ENCODE peak calls at places on chromosomes 7 and 10, in six cellular contexts. One of them, this sample, is unnamed.
A peak's percentile ranks its signal among the peaks of the same experiment; 100 is the strongest.

GRCh38 chr10:63901916-63902315 is 380.7 kb downstream of the REEP3 start:
- DNase-seq in HCT116: no peak
- DNase-seq in neural crest cell: no peak
- DNase-seq in left ventricle myocardium inferior: no peak
- DNase-seq in nephron progenitor cell: no peak
- DNase-seq in mucosa of descending colon: no peak
- DNase-seq in this sample: no peak

GRCh38 chr10:100970914-100971811 is 1.9 kb downstream of the SEMA4G start:
- DNase-seq in HCT116: no peak
- DNase-seq in neural crest cell: no peak
- DNase-seq in left ventricle myocardium inferior: no peak
- DNase-seq in nephron progenitor cell: no peak
- DNase-seq in mucosa of descending colon: peak; percentile 80
- DNase-seq in this sample: peak; percentile 10

GRCh38 chr7:90459888-90460287 is 9.6 kb upstream of the PTTG1IP2 start:
- DNase-seq in HCT116: no peak
- DNase-seq in neural crest cell: no peak
- DNase-seq in left ventricle myocardium inferior: no peak
- DNase-seq in nephron progenitor cell: no peak
- DNase-seq in mucosa of descending colon: no peak
- DNase-seq in this sample: no peak

GRCh38 chr7:139523988-139524815 is 717 bp downstream of the CLEC2L start:
- DNase-seq in HCT116: no peak
- DNase-seq in neural crest cell: no peak
- DNase-seq in left ventricle myocardium inferior: no peak
- DNase-seq in nephron progenitor cell: peak; percentile 46
- DNase-seq in mucosa of descending colon: no peak
- DNase-seq in this sample: no peak

GRCh38 chr10:43816351-43817321 is 168.0 kb upstream of the ZNF32 start:
- DNase-seq in HCT116: no peak
- DNase-seq in neural crest cell: no peak
- DNase-seq in left ventricle myocardium inferior: no peak
- DNase-seq in nephron progenitor cell: no peak
- DNase-seq in mucosa of descending colon: peak; percentile 71
- DNase-seq in this sample: no peak

GRCh38 chr10:78053201-78053868 is 19.7 kb downstream of the RPS24 start:
- DNase-seq in HCT116: no peak
- DNase-seq in neural crest cell: no peak
- DNase-seq in left ventricle myocardium inferior: no peak
- DNase-seq in nephron progenitor cell: no peak
- DNase-seq in mucosa of descending colon: no peak
- DNase-seq in this sample: no peak

GRCh38 chr10:58608356-58608755 is 95.7 kb downstream of the BICC1 start:
- DNase-seq in HCT116: no peak
- DNase-seq in neural crest cell: no peak
- DNase-seq in left ventricle myocardium inferior: no peak
- DNase-seq in nephron progenitor cell: no peak
- DNase-seq in mucosa of descending colon: no peak
- DNase-seq in this sample: no peak

GRCh38 chr10:624605-625334 is 64.7 kb downstream of the DIP2C start:
- DNase-seq in HCT116: no peak
- DNase-seq in neural crest cell: peak; percentile 45
- DNase-seq in left ventricle myocardium inferior: peak; percentile 78
- DNase-seq in nephron progenitor cell: peak; percentile 45
- DNase-seq in mucosa of descending colon: peak; percentile 47
- DNase-seq in this sample: peak; percentile 79

GRCh38 chr7:121204537-121204936 is 124.3 kb upstream of the WNT16 start:
- DNase-seq in HCT116: no peak
- DNase-seq in neural crest cell: no peak
- DNase-seq in left ventricle myocardium inferior: peak; percentile 14
- DNase-seq in nephron progenitor cell: no peak
- DNase-seq in mucosa of descending colon: no peak
- DNase-seq in this sample: no peak

GRCh38 chr7:82348251-82348650 is 95.3 kb downstream of the CACNA2D1 start:
- DNase-seq in HCT116: no peak
- DNase-seq in neural crest cell: no peak
- DNase-seq in left ventricle myocardium inferior: no peak
- DNase-seq in nephron progenitor cell: no peak
- DNase-seq in mucosa of descending colon: no peak
- DNase-seq in this sample: no peak

GRCh38 chr7:9891056-9891455 is 1082.6 kb upstream of the PHF14 start:
- DNase-seq in HCT116: no peak
- DNase-seq in neural crest cell: no peak
- DNase-seq in left ventricle myocardium inferior: no peak
- DNase-seq in nephron progenitor cell: no peak
- DNase-seq in mucosa of descending colon: no peak
- DNase-seq in this sample: no peak

GRCh38 chr7:27167170-27167505 is 1.8 kb upstream of the HOXA9 start:
- DNase-seq in HCT116: no peak
- DNase-seq in neural crest cell: no peak
- DNase-seq in left ventricle myocardium inferior: peak; percentile 1
- DNase-seq in nephron progenitor cell: peak; percentile 41
- DNase-seq in mucosa of descending colon: no peak
- DNase-seq in this sample: peak; percentile 77

GRCh38 chr7:5525271-5526189 is 101.9 kb upstream of the TNRC18 start:
- DNase-seq in HCT116: peak; percentile 40
- DNase-seq in neural crest cell: no peak
- DNase-seq in left ventricle myocardium inferior: no peak
- DNase-seq in nephron progenitor cell: no peak
- DNase-seq in mucosa of descending colon: no peak
- DNase-seq in this sample: no peak

GRCh38 chr7:70660154-70660818 is 471.7 kb upstream of the GALNT17 start:
- DNase-seq in HCT116: no peak
- DNase-seq in neural crest cell: no peak
- DNase-seq in left ventricle myocardium inferior: no peak
- DNase-seq in nephron progenitor cell: no peak
- DNase-seq in mucosa of descending colon: peak; percentile 48
- DNase-seq in this sample: no peak

GRCh38 chr10:6151087-6151977 is 51.4 kb upstream of the PFKFB3 start:
- DNase-seq in HCT116: no peak
- DNase-seq in neural crest cell: peak; percentile 39
- DNase-seq in left ventricle myocardium inferior: peak; percentile 60
- DNase-seq in nephron progenitor cell: peak; percentile 56
- DNase-seq in mucosa of descending colon: peak; percentile 76
- DNase-seq in this sample: peak; percentile 76

GRCh38 chr10:79260803-79261740 is 86.2 kb upstream of the PPIF start:
- DNase-seq in HCT116: no peak
- DNase-seq in neural crest cell: no peak
- DNase-seq in left ventricle myocardium inferior: no peak
- DNase-seq in nephron progenitor cell: peak; percentile 47
- DNase-seq in mucosa of descending colon: no peak
- DNase-seq in this sample: no peak

GRCh38 chr10:48551796-48552591 is 52.9 kb downstream of the ARHGAP22 start:
- DNase-seq in HCT116: peak; percentile 15
- DNase-seq in neural crest cell: peak; percentile 35
- DNase-seq in left ventricle myocardium inferior: peak; percentile 38
- DNase-seq in nephron progenitor cell: peak; percentile 40
- DNase-seq in mucosa of descending colon: peak; percentile 44
- DNase-seq in this sample: peak; percentile 69

GRCh38 chr7:73519867-73520672 is 2.0 kb downstream of the BAZ1B start:
- DNase-seq in HCT116: no peak
- DNase-seq in neural crest cell: no peak
- DNase-seq in left ventricle myocardium inferior: no peak
- DNase-seq in nephron progenitor cell: no peak
- DNase-seq in mucosa of descending colon: peak; percentile 28
- DNase-seq in this sample: no peak

GRCh38 chr10:77163670-77164348 is 473.8 kb downstream of the KCNMA1 start:
- DNase-seq in HCT116: peak; percentile 43
- DNase-seq in neural crest cell: no peak
- DNase-seq in left ventricle myocardium inferior: no peak
- DNase-seq in nephron progenitor cell: peak; percentile 28
- DNase-seq in mucosa of descending colon: peak; percentile 52
- DNase-seq in this sample: peak; percentile 57

GRCh38 chr10:11011966-11012365 is 5.7 kb upstream of the CELF2 start:
- DNase-seq in HCT116: no peak
- DNase-seq in neural crest cell: no peak
- DNase-seq in left ventricle myocardium inferior: no peak
- DNase-seq in nephron progenitor cell: no peak
- DNase-seq in mucosa of descending colon: no peak
- DNase-seq in this sample: no peak

GRCh38 chr10:14476641-14477407 is 146.1 kb upstream of the FRMD4A start:
- DNase-seq in HCT116: no peak
- DNase-seq in neural crest cell: no peak
- DNase-seq in left ventricle myocardium inferior: no peak
- DNase-seq in nephron progenitor cell: no peak
- DNase-seq in mucosa of descending colon: no peak
- DNase-seq in this sample: no peak

GRCh38 chr10:77125231-77125630 is 512.4 kb downstream of the KCNMA1 start:
- DNase-seq in HCT116: no peak
- DNase-seq in neural crest cell: no peak
- DNase-seq in left ventricle myocardium inferior: no peak
- DNase-seq in nephron progenitor cell: no peak
- DNase-seq in mucosa of descending colon: no peak
- DNase-seq in this sample: no peak

GRCh38 chr7:106731207-106731606 is 70.2 kb upstream of the CCDC71L start:
- DNase-seq in HCT116: no peak
- DNase-seq in neural crest cell: no peak
- DNase-seq in left ventricle myocardium inferior: no peak
- DNase-seq in nephron progenitor cell: no peak
- DNase-seq in mucosa of descending colon: no peak
- DNase-seq in this sample: no peak

GRCh38 chr10:83983578-83984255 is 155.6 kb upstream of the GHITM start:
- DNase-seq in HCT116: peak; percentile 23
- DNase-seq in neural crest cell: no peak
- DNase-seq in left ventricle myocardium inferior: no peak
- DNase-seq in nephron progenitor cell: peak; percentile 35
- DNase-seq in mucosa of descending colon: no peak
- DNase-seq in this sample: no peak

GRCh38 chr10:89702121-89702480 is 711 bp downstream of the KIF20B start:
- DNase-seq in HCT116: no peak
- DNase-seq in neural crest cell: no peak
- DNase-seq in left ventricle myocardium inferior: no peak
- DNase-seq in nephron progenitor cell: peak; percentile 5
- DNase-seq in mucosa of descending colon: peak; percentile 8
- DNase-seq in this sample: no peak

GRCh38 chr10:125592897-125593296 is 90.1 kb downstream of the TEX36 start:
- DNase-seq in HCT116: no peak
- DNase-seq in neural crest cell: no peak
- DNase-seq in left ventricle myocardium inferior: no peak
- DNase-seq in nephron progenitor cell: no peak
- DNase-seq in mucosa of descending colon: no peak
- DNase-seq in this sample: no peak

GRCh38 chr7:381211-382117 is 91.5 kb downstream of the FOXL3 start:
- DNase-seq in HCT116: no peak
- DNase-seq in neural crest cell: no peak
- DNase-seq in left ventricle myocardium inferior: no peak
- DNase-seq in nephron progenitor cell: no peak
- DNase-seq in mucosa of descending colon: no peak
- DNase-seq in this sample: no peak

GRCh38 chr10:70497120-70497545 is 18.6 kb downstream of the PALD1 start:
- DNase-seq in HCT116: no peak
- DNase-seq in neural crest cell: no peak
- DNase-seq in left ventricle myocardium inferior: no peak
- DNase-seq in nephron progenitor cell: no peak
- DNase-seq in mucosa of descending colon: no peak
- DNase-seq in this sample: no peak
- TF ChIP-seq CTCF in HCT116: no peak
- TF ChIP-seq CTCF in neural crest cell: no peak
- TF ChIP-seq CTCF in left ventricle myocardium inferior: no peak
- TF ChIP-seq CTCF in nephron progenitor cell: no peak
- TF ChIP-seq CTCF in mucosa of descending colon: no peak
- TF ChIP-seq CTCF in this sample: no peak

DNA sequence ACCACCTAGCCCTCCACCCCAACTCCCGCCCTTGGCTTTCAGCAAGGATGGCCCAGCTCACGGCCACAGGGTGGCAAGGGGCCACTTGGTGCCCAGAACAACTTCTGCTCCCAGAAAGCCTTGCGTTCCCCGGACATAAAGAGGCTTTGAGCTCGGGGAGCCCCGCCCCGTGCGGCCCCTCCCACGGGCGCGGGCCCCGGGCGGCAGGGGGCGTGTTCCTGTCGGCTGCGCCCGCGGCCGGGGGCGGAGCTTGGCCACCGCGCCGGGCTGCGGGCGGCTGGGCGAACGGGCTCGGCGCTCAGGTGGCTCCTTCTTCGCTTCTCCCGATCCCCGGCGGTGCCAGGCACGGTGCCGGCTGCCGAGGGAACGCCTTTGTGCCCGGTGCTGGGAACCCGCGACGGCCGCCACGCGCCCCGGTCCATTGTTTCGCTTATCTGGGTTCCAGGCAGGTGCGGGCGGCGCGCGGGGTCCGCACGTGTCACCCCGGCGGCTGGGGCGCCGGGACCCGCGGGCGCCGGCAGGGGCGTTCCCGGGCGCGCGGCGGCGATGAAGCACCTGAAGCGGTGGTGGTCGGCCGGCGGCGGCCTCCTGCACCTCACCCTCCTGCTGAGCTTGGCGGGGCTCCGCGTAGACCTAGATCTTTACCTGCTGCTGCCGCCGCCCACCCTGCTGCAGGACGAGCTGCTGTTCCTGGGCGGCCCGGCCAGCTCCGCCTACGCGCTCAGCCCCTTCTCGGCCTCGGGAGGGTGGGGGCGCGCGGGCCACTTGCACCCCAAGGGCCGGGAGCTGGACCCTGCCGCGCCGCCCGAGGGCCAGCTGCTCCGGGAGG is at the start of gene NFE2L3:
- DNase-seq in HCT116: peak; percentile 64
- DNase-seq in neural crest cell: peak; percentile 65
- DNase-seq in left ventricle myocardium inferior: peak; percentile 68
- DNase-seq in nephron progenitor cell: peak; percentile 78
- DNase-seq in mucosa of descending colon: peak; percentile 94
- DNase-seq in this sample: peak; percentile 77
- TF ChIP-seq CTCF in HCT116: no peak
- TF ChIP-seq CTCF in neural crest cell: peak; percentile 17
- TF ChIP-seq CTCF in left ventricle myocardium inferior: peak; percentile 38
- TF ChIP-seq CTCF in nephron progenitor cell: no peak
- TF ChIP-seq CTCF in mucosa of descending colon: peak; percentile 26
- TF ChIP-seq CTCF in this sample: peak; percentile 21

GRCh38 chr7:35676211-35676610 is 18.7 kb downstream of the HERPUD2 start:
- DNase-seq in HCT116: no peak
- DNase-seq in neural crest cell: no peak
- DNase-seq in left ventricle myocardium inferior: no peak
- DNase-seq in nephron progenitor cell: no peak
- DNase-seq in mucosa of descending colon: no peak
- DNase-seq in this sample: no peak
- TF ChIP-seq CTCF in HCT116: peak; percentile 31
- TF ChIP-seq CTCF in neural crest cell: no peak
- TF ChIP-seq CTCF in left ventricle myocardium inferior: no peak
- TF ChIP-seq CTCF in nephron progenitor cell: no peak
- TF ChIP-seq CTCF in mucosa of descending colon: no peak
- TF ChIP-seq CTCF in this sample: no peak

GRCh38 chr7:87000344-87000743 is 59.1 kb downstream of the ELAPOR2 start:
- DNase-seq in HCT116: no peak
- DNase-seq in neural crest cell: no peak
- DNase-seq in left ventricle myocardium inferior: no peak
- DNase-seq in nephron progenitor cell: no peak
- DNase-seq in mucosa of descending colon: no peak
- DNase-seq in this sample: no peak

GRCh38 chr7:86995814-86996213 is 63.6 kb downstream of the ELAPOR2 start:
- DNase-seq in HCT116: no peak
- DNase-seq in neural crest cell: no peak
- DNase-seq in left ventricle myocardium inferior: no peak
- DNase-seq in nephron progenitor cell: no peak
- DNase-seq in mucosa of descending colon: no peak
- DNase-seq in this sample: no peak

GRCh38 chr7:87003872-87004798 is 55.3 kb downstream of the ELAPOR2 start:
- DNase-seq in HCT116: no peak
- DNase-seq in neural crest cell: peak; percentile 16
- DNase-seq in left ventricle myocardium inferior: no peak
- DNase-seq in nephron progenitor cell: no peak
- DNase-seq in mucosa of descending colon: no peak
- DNase-seq in this sample: no peak

GRCh38 chr7:87001214-87001613 is 58.2 kb downstream of the ELAPOR2 start:
- DNase-seq in HCT116: no peak
- DNase-seq in neural crest cell: no peak
- DNase-seq in left ventricle myocardium inferior: no peak
- DNase-seq in nephron progenitor cell: no peak
- DNase-seq in mucosa of descending colon: no peak
- DNase-seq in this sample: no peak

GRCh38 chr7:86999737-87000136 is 59.7 kb downstream of the ELAPOR2 start:
- DNase-seq in HCT116: no peak
- DNase-seq in neural crest cell: no peak
- DNase-seq in left ventricle myocardium inferior: no peak
- DNase-seq in nephron progenitor cell: no peak
- DNase-seq in mucosa of descending colon: no peak
- DNase-seq in this sample: no peak
- TF ChIP-seq CTCF in HCT116: no peak
- TF ChIP-seq CTCF in neural crest cell: no peak
- TF ChIP-seq CTCF in left ventricle myocardium inferior: no peak
- TF ChIP-seq CTCF in nephron progenitor cell: no peak
- TF ChIP-seq CTCF in mucosa of descending colon: no peak
- TF ChIP-seq CTCF in this sample: no peak

This sample was measured in psoas muscle.